ENCODE peak calls at places on chromosomes 2 and 18, in nine cellular contexts. One of them, this sample, is unnamed.

GRCh38 chr2:21422050-21422449 is 298.3 kb downstream of the TDRD15 start:
- DNase-seq in H4: peak
- DNase-seq in WTC11: peak
- DNase-seq in activated B cell treated with CpG ODN at 0.5 μM for 24 hours: no peak
- DNase-seq in CD4-positive, alpha-beta T cell: no peak
- DNase-seq in heart right ventricle: peak
- DNase-seq in stimulated activated CD4-positive, alpha-beta T cell treated with anti-CD3 and anti-CD28 coated beads, TNF-alpha, amount 100 ng/mL, for 24 hours: no peak
- DNase-seq in activated CD4-positive, alpha-beta T cell treated with anti-CD3 and anti-CD28 coated beads, Interleukin-2, amount 10 ng/mL, durations not matched to agents 24 days and 14 days: peak
- DNase-seq in fibroblast of pulmonary artery: no peak
- DNase-seq in this sample: peak

GRCh38 chr2:65436169-65436824 is 3.9 kb upstream of the SPRED2 start:
- DNase-seq in H4: peak
- DNase-seq in WTC11: peak
- DNase-seq in activated B cell treated with CpG ODN at 0.5 μM for 24 hours: peak
- DNase-seq in CD4-positive, alpha-beta T cell: peak
- DNase-seq in heart right ventricle: peak
- DNase-seq in stimulated activated CD4-positive, alpha-beta T cell treated with anti-CD3 and anti-CD28 coated beads, TNF-alpha, amount 100 ng/mL, for 24 hours: no peak
- DNase-seq in activated CD4-positive, alpha-beta T cell treated with anti-CD3 and anti-CD28 coated beads, Interleukin-2, amount 10 ng/mL, durations not matched to agents 24 days and 14 days: peak
- DNase-seq in fibroblast of pulmonary artery: peak
- DNase-seq in this sample: peak

GRCh38 chr18:22678486-22678885 is 254.6 kb upstream of the RBBP8 start:
- DNase-seq in H4: no peak
- DNase-seq in WTC11: no peak
- DNase-seq in activated B cell treated with CpG ODN at 0.5 μM for 24 hours: no peak
- DNase-seq in CD4-positive, alpha-beta T cell: no peak
- DNase-seq in heart right ventricle: no peak
- DNase-seq in stimulated activated CD4-positive, alpha-beta T cell treated with anti-CD3 and anti-CD28 coated beads, TNF-alpha, amount 100 ng/mL, for 24 hours: no peak
- DNase-seq in activated CD4-positive, alpha-beta T cell treated with anti-CD3 and anti-CD28 coated beads, Interleukin-2, amount 10 ng/mL, durations not matched to agents 24 days and 14 days: no peak
- DNase-seq in fibroblast of pulmonary artery: no peak
- DNase-seq in this sample: no peak

GRCh38 chr2:70357076-70358071 is 55.5 kb upstream of the FAM136A start:
- DNase-seq in H4: no peak
- DNase-seq in WTC11: no peak
- DNase-seq in activated B cell treated with CpG ODN at 0.5 μM for 24 hours: no peak
- DNase-seq in CD4-positive, alpha-beta T cell: no peak
- DNase-seq in heart right ventricle: no peak
- DNase-seq in stimulated activated CD4-positive, alpha-beta T cell treated with anti-CD3 and anti-CD28 coated beads, TNF-alpha, amount 100 ng/mL, for 24 hours: no peak
- DNase-seq in activated CD4-positive, alpha-beta T cell treated with anti-CD3 and anti-CD28 coated beads, Interleukin-2, amount 10 ng/mL, durations not matched to agents 24 days and 14 days: no peak
- DNase-seq in fibroblast of pulmonary artery: peak
- DNase-seq in this sample: no peak

GRCh38 chr2:192195548-192196418 is 1.1 kb upstream of the TMEFF2 start:
- DNase-seq in H4: no peak
- DNase-seq in WTC11: peak
- DNase-seq in activated B cell treated with CpG ODN at 0.5 μM for 24 hours: peak
- DNase-seq in CD4-positive, alpha-beta T cell: no peak
- DNase-seq in heart right ventricle: peak
- DNase-seq in stimulated activated CD4-positive, alpha-beta T cell treated with anti-CD3 and anti-CD28 coated beads, TNF-alpha, amount 100 ng/mL, for 24 hours: no peak
- DNase-seq in activated CD4-positive, alpha-beta T cell treated with anti-CD3 and anti-CD28 coated beads, Interleukin-2, amount 10 ng/mL, durations not matched to agents 24 days and 14 days: peak
- DNase-seq in fibroblast of pulmonary artery: peak
- DNase-seq in this sample: peak

GRCh38 chr18:77181950-77182707 is 49.5 kb upstream of the MBP start:
- DNase-seq in H4: no peak
- DNase-seq in WTC11: no peak
- DNase-seq in activated B cell treated with CpG ODN at 0.5 μM for 24 hours: no peak
- DNase-seq in CD4-positive, alpha-beta T cell: no peak
- DNase-seq in heart right ventricle: no peak
- DNase-seq in stimulated activated CD4-positive, alpha-beta T cell treated with anti-CD3 and anti-CD28 coated beads, TNF-alpha, amount 100 ng/mL, for 24 hours: no peak
- DNase-seq in activated CD4-positive, alpha-beta T cell treated with anti-CD3 and anti-CD28 coated beads, Interleukin-2, amount 10 ng/mL, durations not matched to agents 24 days and 14 days: no peak
- DNase-seq in fibroblast of pulmonary artery: no peak
- DNase-seq in this sample: no peak

GRCh38 chr2:1607236-1607920 is 136.9 kb downstream of the PXDN start:
- DNase-seq in H4: no peak
- DNase-seq in WTC11: no peak
- DNase-seq in activated B cell treated with CpG ODN at 0.5 μM for 24 hours: no peak
- DNase-seq in CD4-positive, alpha-beta T cell: no peak
- DNase-seq in heart right ventricle: no peak
- DNase-seq in stimulated activated CD4-positive, alpha-beta T cell treated with anti-CD3 and anti-CD28 coated beads, TNF-alpha, amount 100 ng/mL, for 24 hours: no peak
- DNase-seq in activated CD4-positive, alpha-beta T cell treated with anti-CD3 and anti-CD28 coated beads, Interleukin-2, amount 10 ng/mL, durations not matched to agents 24 days and 14 days: no peak
- DNase-seq in fibroblast of pulmonary artery: no peak
- DNase-seq in this sample: no peak

GRCh38 chr2:236747426-236747825 is 177.8 kb downstream of the ACKR3 start:
- DNase-seq in H4: no peak
- DNase-seq in WTC11: no peak
- DNase-seq in activated B cell treated with CpG ODN at 0.5 μM for 24 hours: no peak
- DNase-seq in CD4-positive, alpha-beta T cell: no peak
- DNase-seq in heart right ventricle: no peak
- DNase-seq in stimulated activated CD4-positive, alpha-beta T cell treated with anti-CD3 and anti-CD28 coated beads, TNF-alpha, amount 100 ng/mL, for 24 hours: no peak
- DNase-seq in activated CD4-positive, alpha-beta T cell treated with anti-CD3 and anti-CD28 coated beads, Interleukin-2, amount 10 ng/mL, durations not matched to agents 24 days and 14 days: peak
- DNase-seq in fibroblast of pulmonary artery: no peak
- DNase-seq in this sample: no peak

GRCh38 chr2:25369439-25369838 is 27.7 kb upstream of the DNMT3A start:
- DNase-seq in H4: no peak
- DNase-seq in WTC11: peak
- DNase-seq in activated B cell treated with CpG ODN at 0.5 μM for 24 hours: no peak
- DNase-seq in CD4-positive, alpha-beta T cell: no peak
- DNase-seq in heart right ventricle: no peak
- DNase-seq in stimulated activated CD4-positive, alpha-beta T cell treated with anti-CD3 and anti-CD28 coated beads, TNF-alpha, amount 100 ng/mL, for 24 hours: no peak
- DNase-seq in activated CD4-positive, alpha-beta T cell treated with anti-CD3 and anti-CD28 coated beads, Interleukin-2, amount 10 ng/mL, durations not matched to agents 24 days and 14 days: no peak
- DNase-seq in fibroblast of pulmonary artery: no peak
- DNase-seq in this sample: no peak

GRCh38 chr2:235577404-235578330 is 83.8 kb downstream of the AGAP1 start:
- DNase-seq in H4: no peak
- DNase-seq in WTC11: no peak
- DNase-seq in activated B cell treated with CpG ODN at 0.5 μM for 24 hours: no peak
- DNase-seq in CD4-positive, alpha-beta T cell: no peak
- DNase-seq in heart right ventricle: peak
- DNase-seq in stimulated activated CD4-positive, alpha-beta T cell treated with anti-CD3 and anti-CD28 coated beads, TNF-alpha, amount 100 ng/mL, for 24 hours: no peak
- DNase-seq in activated CD4-positive, alpha-beta T cell treated with anti-CD3 and anti-CD28 coated beads, Interleukin-2, amount 10 ng/mL, durations not matched to agents 24 days and 14 days: no peak
- DNase-seq in fibroblast of pulmonary artery: peak
- DNase-seq in this sample: peak

GRCh38 chr2:148130571-148130970 is 109.7 kb downstream of the MBD5 start:
- DNase-seq in H4: no peak
- DNase-seq in WTC11: no peak
- DNase-seq in activated B cell treated with CpG ODN at 0.5 μM for 24 hours: no peak
- DNase-seq in CD4-positive, alpha-beta T cell: no peak
- DNase-seq in heart right ventricle: no peak
- DNase-seq in stimulated activated CD4-positive, alpha-beta T cell treated with anti-CD3 and anti-CD28 coated beads, TNF-alpha, amount 100 ng/mL, for 24 hours: no peak
- DNase-seq in activated CD4-positive, alpha-beta T cell treated with anti-CD3 and anti-CD28 coated beads, Interleukin-2, amount 10 ng/mL, durations not matched to agents 24 days and 14 days: no peak
- DNase-seq in fibroblast of pulmonary artery: peak
- DNase-seq in this sample: no peak

GRCh38 chr2:100135415-100135814 is 7.0 kb downstream of the AFF3 start:
- DNase-seq in H4: no peak
- DNase-seq in WTC11: no peak
- DNase-seq in activated B cell treated with CpG ODN at 0.5 μM for 24 hours: no peak
- DNase-seq in CD4-positive, alpha-beta T cell: no peak
- DNase-seq in heart right ventricle: no peak
- DNase-seq in stimulated activated CD4-positive, alpha-beta T cell treated with anti-CD3 and anti-CD28 coated beads, TNF-alpha, amount 100 ng/mL, for 24 hours: no peak
- DNase-seq in activated CD4-positive, alpha-beta T cell treated with anti-CD3 and anti-CD28 coated beads, Interleukin-2, amount 10 ng/mL, durations not matched to agents 24 days and 14 days: no peak
- DNase-seq in fibroblast of pulmonary artery: no peak
- DNase-seq in this sample: no peak

GRCh38 chr2:178962805-178963433 is 87.0 kb downstream of the CCDC141 start:
- DNase-seq in H4: no peak
- DNase-seq in WTC11: no peak
- DNase-seq in activated B cell treated with CpG ODN at 0.5 μM for 24 hours: no peak
- DNase-seq in CD4-positive, alpha-beta T cell: no peak
- DNase-seq in heart right ventricle: no peak
- DNase-seq in stimulated activated CD4-positive, alpha-beta T cell treated with anti-CD3 and anti-CD28 coated beads, TNF-alpha, amount 100 ng/mL, for 24 hours: no peak
- DNase-seq in activated CD4-positive, alpha-beta T cell treated with anti-CD3 and anti-CD28 coated beads, Interleukin-2, amount 10 ng/mL, durations not matched to agents 24 days and 14 days: no peak
- DNase-seq in fibroblast of pulmonary artery: no peak
- DNase-seq in this sample: no peak

GRCh38 chr2:2263196-2263829 is 67.8 kb downstream of the MYT1L start:
- DNase-seq in H4: no peak
- DNase-seq in WTC11: no peak
- DNase-seq in activated B cell treated with CpG ODN at 0.5 μM for 24 hours: no peak
- DNase-seq in CD4-positive, alpha-beta T cell: no peak
- DNase-seq in heart right ventricle: no peak
- DNase-seq in stimulated activated CD4-positive, alpha-beta T cell treated with anti-CD3 and anti-CD28 coated beads, TNF-alpha, amount 100 ng/mL, for 24 hours: no peak
- DNase-seq in activated CD4-positive, alpha-beta T cell treated with anti-CD3 and anti-CD28 coated beads, Interleukin-2, amount 10 ng/mL, durations not matched to agents 24 days and 14 days: no peak
- DNase-seq in fibroblast of pulmonary artery: no peak
- DNase-seq in this sample: no peak

GRCh38 chr2:88170472-88170892 is 336 bp downstream of the THNSL2 start:
- DNase-seq in H4: no peak
- DNase-seq in WTC11: peak
- DNase-seq in activated B cell treated with CpG ODN at 0.5 μM for 24 hours: peak
- DNase-seq in CD4-positive, alpha-beta T cell: no peak
- DNase-seq in heart right ventricle: peak
- DNase-seq in stimulated activated CD4-positive, alpha-beta T cell treated with anti-CD3 and anti-CD28 coated beads, TNF-alpha, amount 100 ng/mL, for 24 hours: no peak
- DNase-seq in activated CD4-positive, alpha-beta T cell treated with anti-CD3 and anti-CD28 coated beads, Interleukin-2, amount 10 ng/mL, durations not matched to agents 24 days and 14 days: peak
- DNase-seq in fibroblast of pulmonary artery: peak
- DNase-seq in this sample: no peak

GRCh38 chr2:164903214-164903613 is 52.1 kb downstream of the SLC38A11 start:
- DNase-seq in H4: peak
- DNase-seq in WTC11: no peak
- DNase-seq in activated B cell treated with CpG ODN at 0.5 μM for 24 hours: no peak
- DNase-seq in CD4-positive, alpha-beta T cell: no peak
- DNase-seq in heart right ventricle: no peak
- DNase-seq in stimulated activated CD4-positive, alpha-beta T cell treated with anti-CD3 and anti-CD28 coated beads, TNF-alpha, amount 100 ng/mL, for 24 hours: no peak
- DNase-seq in activated CD4-positive, alpha-beta T cell treated with anti-CD3 and anti-CD28 coated beads, Interleukin-2, amount 10 ng/mL, durations not matched to agents 24 days and 14 days: no peak
- DNase-seq in fibroblast of pulmonary artery: peak
- DNase-seq in this sample: no peak

GRCh38 chr2:30373881-30374302 is 73.2 kb upstream of the LCLAT1 start:
- DNase-seq in H4: no peak
- DNase-seq in WTC11: no peak
- DNase-seq in activated B cell treated with CpG ODN at 0.5 μM for 24 hours: no peak
- DNase-seq in CD4-positive, alpha-beta T cell: no peak
- DNase-seq in heart right ventricle: no peak
- DNase-seq in stimulated activated CD4-positive, alpha-beta T cell treated with anti-CD3 and anti-CD28 coated beads, TNF-alpha, amount 100 ng/mL, for 24 hours: no peak
- DNase-seq in activated CD4-positive, alpha-beta T cell treated with anti-CD3 and anti-CD28 coated beads, Interleukin-2, amount 10 ng/mL, durations not matched to agents 24 days and 14 days: no peak
- DNase-seq in fibroblast of pulmonary artery: peak
- DNase-seq in this sample: peak

GRCh38 chr2:219176818-219177593 is at the start of gene CNPPD1:
- DNase-seq in H4: peak
- DNase-seq in WTC11: peak
- DNase-seq in activated B cell treated with CpG ODN at 0.5 μM for 24 hours: peak
- DNase-seq in CD4-positive, alpha-beta T cell: peak
- DNase-seq in heart right ventricle: peak
- DNase-seq in stimulated activated CD4-positive, alpha-beta T cell treated with anti-CD3 and anti-CD28 coated beads, TNF-alpha, amount 100 ng/mL, for 24 hours: peak
- DNase-seq in activated CD4-positive, alpha-beta T cell treated with anti-CD3 and anti-CD28 coated beads, Interleukin-2, amount 10 ng/mL, durations not matched to agents 24 days and 14 days: peak
- DNase-seq in fibroblast of pulmonary artery: peak
- DNase-seq in this sample: peak

GRCh38 chr2:188042412-188042811 is 249.3 kb upstream of the GULP1 start:
- DNase-seq in H4: peak
- DNase-seq in WTC11: no peak
- DNase-seq in activated B cell treated with CpG ODN at 0.5 μM for 24 hours: no peak
- DNase-seq in CD4-positive, alpha-beta T cell: no peak
- DNase-seq in heart right ventricle: no peak
- DNase-seq in stimulated activated CD4-positive, alpha-beta T cell treated with anti-CD3 and anti-CD28 coated beads, TNF-alpha, amount 100 ng/mL, for 24 hours: no peak
- DNase-seq in activated CD4-positive, alpha-beta T cell treated with anti-CD3 and anti-CD28 coated beads, Interleukin-2, amount 10 ng/mL, durations not matched to agents 24 days and 14 days: no peak
- DNase-seq in fibroblast of pulmonary artery: peak
- DNase-seq in this sample: peak

GRCh38 chr2:178819992-178820391 is 12.8 kb upstream of the TTN start:
- DNase-seq in H4: no peak
- DNase-seq in WTC11: no peak
- DNase-seq in activated B cell treated with CpG ODN at 0.5 μM for 24 hours: no peak
- DNase-seq in CD4-positive, alpha-beta T cell: no peak
- DNase-seq in heart right ventricle: no peak
- DNase-seq in stimulated activated CD4-positive, alpha-beta T cell treated with anti-CD3 and anti-CD28 coated beads, TNF-alpha, amount 100 ng/mL, for 24 hours: no peak
- DNase-seq in activated CD4-positive, alpha-beta T cell treated with anti-CD3 and anti-CD28 coated beads, Interleukin-2, amount 10 ng/mL, durations not matched to agents 24 days and 14 days: no peak
- DNase-seq in fibroblast of pulmonary artery: no peak
- DNase-seq in this sample: no peak

GRCh38 chr2:120236791-120237190 is 13.6 kb upstream of the TMEM185B start:
- DNase-seq in H4: no peak
- DNase-seq in WTC11: no peak
- DNase-seq in activated B cell treated with CpG ODN at 0.5 μM for 24 hours: no peak
- DNase-seq in CD4-positive, alpha-beta T cell: no peak
- DNase-seq in heart right ventricle: no peak
- DNase-seq in stimulated activated CD4-positive, alpha-beta T cell treated with anti-CD3 and anti-CD28 coated beads, TNF-alpha, amount 100 ng/mL, for 24 hours: no peak
- DNase-seq in activated CD4-positive, alpha-beta T cell treated with anti-CD3 and anti-CD28 coated beads, Interleukin-2, amount 10 ng/mL, durations not matched to agents 24 days and 14 days: no peak
- DNase-seq in fibroblast of pulmonary artery: no peak
- DNase-seq in this sample: no peak

GRCh38 chr2:18552351-18553077 is 7.9 kb downstream of the RDH14 start:
- DNase-seq in H4: no peak
- DNase-seq in WTC11: no peak
- DNase-seq in activated B cell treated with CpG ODN at 0.5 μM for 24 hours: no peak
- DNase-seq in CD4-positive, alpha-beta T cell: no peak
- DNase-seq in heart right ventricle: no peak
- DNase-seq in stimulated activated CD4-positive, alpha-beta T cell treated with anti-CD3 and anti-CD28 coated beads, TNF-alpha, amount 100 ng/mL, for 24 hours: no peak
- DNase-seq in activated CD4-positive, alpha-beta T cell treated with anti-CD3 and anti-CD28 coated beads, Interleukin-2, amount 10 ng/mL, durations not matched to agents 24 days and 14 days: no peak
- DNase-seq in fibroblast of pulmonary artery: peak
- DNase-seq in this sample: no peak

GRCh38 chr2:38436227-38436664 is 59.2 kb upstream of the ATL2 start:
- DNase-seq in H4: no peak
- DNase-seq in WTC11: no peak
- DNase-seq in activated B cell treated with CpG ODN at 0.5 μM for 24 hours: no peak
- DNase-seq in CD4-positive, alpha-beta T cell: no peak
- DNase-seq in heart right ventricle: no peak
- DNase-seq in stimulated activated CD4-positive, alpha-beta T cell treated with anti-CD3 and anti-CD28 coated beads, TNF-alpha, amount 100 ng/mL, for 24 hours: no peak
- DNase-seq in activated CD4-positive, alpha-beta T cell treated with anti-CD3 and anti-CD28 coated beads, Interleukin-2, amount 10 ng/mL, durations not matched to agents 24 days and 14 days: no peak
- DNase-seq in fibroblast of pulmonary artery: no peak
- DNase-seq in this sample: no peak

GRCh38 chr2:239687441-239687840 is 286.6 kb upstream of the HDAC4 start:
- DNase-seq in H4: no peak
- DNase-seq in WTC11: no peak
- DNase-seq in activated B cell treated with CpG ODN at 0.5 μM for 24 hours: no peak
- DNase-seq in CD4-positive, alpha-beta T cell: no peak
- DNase-seq in heart right ventricle: no peak
- DNase-seq in stimulated activated CD4-positive, alpha-beta T cell treated with anti-CD3 and anti-CD28 coated beads, TNF-alpha, amount 100 ng/mL, for 24 hours: no peak
- DNase-seq in activated CD4-positive, alpha-beta T cell treated with anti-CD3 and anti-CD28 coated beads, Interleukin-2, amount 10 ng/mL, durations not matched to agents 24 days and 14 days: no peak
- DNase-seq in fibroblast of pulmonary artery: no peak
- DNase-seq in this sample: no peak

GRCh38 chr2:114810092-114810491 is 367.7 kb downstream of the DPP10 start:
- DNase-seq in H4: no peak
- DNase-seq in WTC11: no peak
- DNase-seq in activated B cell treated with CpG ODN at 0.5 μM for 24 hours: no peak
- DNase-seq in CD4-positive, alpha-beta T cell: no peak
- DNase-seq in heart right ventricle: no peak
- DNase-seq in stimulated activated CD4-positive, alpha-beta T cell treated with anti-CD3 and anti-CD28 coated beads, TNF-alpha, amount 100 ng/mL, for 24 hours: no peak
- DNase-seq in activated CD4-positive, alpha-beta T cell treated with anti-CD3 and anti-CD28 coated beads, Interleukin-2, amount 10 ng/mL, durations not matched to agents 24 days and 14 days: no peak
- DNase-seq in fibroblast of pulmonary artery: no peak
- DNase-seq in this sample: no peak

GRCh38 chr18:8468911-8469310 is 140.3 kb upstream of the RAB12 start:
- DNase-seq in H4: no peak
- DNase-seq in WTC11: no peak
- DNase-seq in activated B cell treated with CpG ODN at 0.5 μM for 24 hours: no peak
- DNase-seq in CD4-positive, alpha-beta T cell: no peak
- DNase-seq in heart right ventricle: no peak
- DNase-seq in stimulated activated CD4-positive, alpha-beta T cell treated with anti-CD3 and anti-CD28 coated beads, TNF-alpha, amount 100 ng/mL, for 24 hours: no peak
- DNase-seq in activated CD4-positive, alpha-beta T cell treated with anti-CD3 and anti-CD28 coated beads, Interleukin-2, amount 10 ng/mL, durations not matched to agents 24 days and 14 days: no peak
- DNase-seq in fibroblast of pulmonary artery: peak
- DNase-seq in this sample: no peak

GRCh38 chr2:19251554-19251953 is 106.9 kb downstream of the OSR1 start:
- DNase-seq in H4: no peak
- DNase-seq in WTC11: no peak
- DNase-seq in activated B cell treated with CpG ODN at 0.5 μM for 24 hours: no peak
- DNase-seq in CD4-positive, alpha-beta T cell: no peak
- DNase-seq in heart right ventricle: no peak
- DNase-seq in stimulated activated CD4-positive, alpha-beta T cell treated with anti-CD3 and anti-CD28 coated beads, TNF-alpha, amount 100 ng/mL, for 24 hours: no peak
- DNase-seq in activated CD4-positive, alpha-beta T cell treated with anti-CD3 and anti-CD28 coated beads, Interleukin-2, amount 10 ng/mL, durations not matched to agents 24 days and 14 days: no peak
- DNase-seq in fibroblast of pulmonary artery: peak
- DNase-seq in this sample: no peak

GRCh38 chr2:75589344-75590105 is 28.8 kb upstream of the EVA1A start:
- DNase-seq in H4: no peak
- DNase-seq in WTC11: no peak
- DNase-seq in activated B cell treated with CpG ODN at 0.5 μM for 24 hours: no peak
- DNase-seq in CD4-positive, alpha-beta T cell: no peak
- DNase-seq in heart right ventricle: no peak
- DNase-seq in stimulated activated CD4-positive, alpha-beta T cell treated with anti-CD3 and anti-CD28 coated beads, TNF-alpha, amount 100 ng/mL, for 24 hours: no peak
- DNase-seq in activated CD4-positive, alpha-beta T cell treated with anti-CD3 and anti-CD28 coated beads, Interleukin-2, amount 10 ng/mL, durations not matched to agents 24 days and 14 days: no peak
- DNase-seq in fibroblast of pulmonary artery: peak
- DNase-seq in this sample: no peak

GRCh38 chr18:50114448-50114847 is 80.5 kb downstream of the MYO5B start:
- DNase-seq in H4: no peak
- DNase-seq in WTC11: no peak
- DNase-seq in activated B cell treated with CpG ODN at 0.5 μM for 24 hours: no peak
- DNase-seq in CD4-positive, alpha-beta T cell: no peak
- DNase-seq in heart right ventricle: no peak
- DNase-seq in stimulated activated CD4-positive, alpha-beta T cell treated with anti-CD3 and anti-CD28 coated beads, TNF-alpha, amount 100 ng/mL, for 24 hours: no peak
- DNase-seq in activated CD4-positive, alpha-beta T cell treated with anti-CD3 and anti-CD28 coated beads, Interleukin-2, amount 10 ng/mL, durations not matched to agents 24 days and 14 days: no peak
- DNase-seq in fibroblast of pulmonary artery: no peak
- DNase-seq in this sample: no peak

GRCh38 chr2:174802459-174802858 is 38.2 kb upstream of the CHRNA1 start:
- DNase-seq in H4: no peak
- DNase-seq in WTC11: no peak
- DNase-seq in activated B cell treated with CpG ODN at 0.5 μM for 24 hours: no peak
- DNase-seq in CD4-positive, alpha-beta T cell: no peak
- DNase-seq in heart right ventricle: no peak
- DNase-seq in stimulated activated CD4-positive, alpha-beta T cell treated with anti-CD3 and anti-CD28 coated beads, TNF-alpha, amount 100 ng/mL, for 24 hours: no peak
- DNase-seq in activated CD4-positive, alpha-beta T cell treated with anti-CD3 and anti-CD28 coated beads, Interleukin-2, amount 10 ng/mL, durations not matched to agents 24 days and 14 days: no peak
- DNase-seq in fibroblast of pulmonary artery: no peak
- DNase-seq in this sample: no peak

GRCh38 chr2:241695676-241696075 is 6.2 kb upstream of the ING5 start:
- DNase-seq in H4: no peak
- DNase-seq in WTC11: no peak
- DNase-seq in activated B cell treated with CpG ODN at 0.5 μM for 24 hours: no peak
- DNase-seq in CD4-positive, alpha-beta T cell: no peak
- DNase-seq in heart right ventricle: no peak
- DNase-seq in stimulated activated CD4-positive, alpha-beta T cell treated with anti-CD3 and anti-CD28 coated beads, TNF-alpha, amount 100 ng/mL, for 24 hours: no peak
- DNase-seq in activated CD4-positive, alpha-beta T cell treated with anti-CD3 and anti-CD28 coated beads, Interleukin-2, amount 10 ng/mL, durations not matched to agents 24 days and 14 days: no peak
- DNase-seq in fibroblast of pulmonary artery: no peak
- DNase-seq in this sample: no peak